ENCODE peak calls at places on chromosomes 16 and 17, in five cellular contexts. One of them, this sample, is unnamed.

GRCh38 chr17:28747046-28747691 is 3.4 kb downstream of the TRAF4 start:
- DNase-seq in HepG2: no peak
- DNase-seq in SK-N-SH: no peak
- DNase-seq in K562: peak
- DNase-seq in H1: no peak
- DNase-seq in this sample: no peak

GRCh38 chr17:77459018-77459755 is 318.4 kb downstream of the SEC14L1 start:
- DNase-seq in HepG2: no peak
- DNase-seq in SK-N-SH: no peak
- DNase-seq in H1: no peak
- DNase-seq in K562: no peak
- DNase-seq in this sample: no peak

GRCh38 chr16:21001262-21001661 is 100.7 kb downstream of the LYRM1 start:
- DNase-seq in SK-N-SH: peak
- DNase-seq in HepG2: peak
- DNase-seq in H1: peak
- DNase-seq in K562: peak
- DNase-seq in this sample: no peak

GRCh38 chr17:72344613-72345012 is 223.8 kb downstream of the SOX9 start:
- DNase-seq in HepG2: no peak
- DNase-seq in K562: no peak
- DNase-seq in SK-N-SH: no peak
- DNase-seq in H1: no peak
- DNase-seq in this sample: no peak

GRCh38 chr17:59505610-59506276 is 59.7 kb upstream of the DHX40 start:
- DNase-seq in HepG2: peak
- DNase-seq in SK-N-SH: no peak
- DNase-seq in H1: no peak
- DNase-seq in K562: no peak
- DNase-seq in this sample: no peak

GRCh38 chr16:55661842-55662479 is 6.2 kb downstream of the SLC6A2 start:
- DNase-seq in K562: no peak
- DNase-seq in HepG2: no peak
- DNase-seq in H1: no peak
- DNase-seq in SK-N-SH: peak
- DNase-seq in this sample: no peak

GRCh38 chr16:53743149-53743566 is 39.2 kb downstream of the FTO start:
- DNase-seq in HepG2: peak
- DNase-seq in SK-N-SH: no peak
- DNase-seq in K562: peak
- DNase-seq in H1: no peak
- DNase-seq in this sample: no peak

GRCh38 chr16:2009302-2009711 is 314 bp downstream of the ZNF598 start:
- DNase-seq in HepG2: no peak
- DNase-seq in SK-N-SH: peak
- DNase-seq in H1: no peak
- DNase-seq in K562: peak
- DNase-seq in this sample: no peak

GRCh38 chr17:16463341-16464000 is 28.5 kb downstream of the LRRC75A start:
- DNase-seq in SK-N-SH: peak
- DNase-seq in HepG2: no peak
- DNase-seq in H1: no peak
- DNase-seq in K562: no peak
- DNase-seq in this sample: no peak

GRCh38 chr17:3038941-3039340 is 24.5 kb downstream of the OR1D5 start:
- DNase-seq in H1: no peak
- DNase-seq in K562: no peak
- DNase-seq in HepG2: no peak
- DNase-seq in SK-N-SH: no peak
- DNase-seq in this sample: no peak

GRCh38 chr17:65283704-65284103 is 146.5 kb downstream of the RGS9 start:
- DNase-seq in K562: no peak
- DNase-seq in H1: no peak
- DNase-seq in HepG2: no peak
- DNase-seq in SK-N-SH: no peak
- DNase-seq in this sample: no peak

GRCh38 chr16:66652661-66653060 is 43.9 kb downstream of the CMTM4 start:
- DNase-seq in H1: no peak
- DNase-seq in HepG2: no peak
- DNase-seq in SK-N-SH: no peak
- DNase-seq in K562: no peak
- DNase-seq in this sample: no peak

GRCh38 chr16:35391328-35391727 is 1931.9 kb downstream of the TP53TG3F start:
- DNase-seq in SK-N-SH: peak
- DNase-seq in HepG2: peak
- DNase-seq in H1: peak
- DNase-seq in K562: peak
- DNase-seq in this sample: no peak

GRCh38 chr17:77083547-77083946 is 57.2 kb upstream of the SEC14L1 start:
- DNase-seq in SK-N-SH: no peak
- DNase-seq in HepG2: no peak
- DNase-seq in H1: no peak
- DNase-seq in K562: no peak
- DNase-seq in this sample: no peak

GRCh38 chr16:54934536-54935410 is 4.1 kb downstream of the IRX5 start:
- DNase-seq in H1: peak
- DNase-seq in SK-N-SH: peak
- DNase-seq in HepG2: no peak
- DNase-seq in K562: no peak
- DNase-seq in this sample: no peak

GRCh38 chr17:82697808-82698064 is 762 bp downstream of the RAB40B start:
- DNase-seq in K562: no peak
- DNase-seq in SK-N-SH: no peak
- DNase-seq in H1: no peak
- DNase-seq in HepG2: no peak
- DNase-seq in this sample: no peak

GRCh38 chr17:42018339-42018738 is 1.1 kb upstream of the DNAJC7 start:
- DNase-seq in HepG2: peak
- DNase-seq in SK-N-SH: no peak
- DNase-seq in H1: no peak
- DNase-seq in K562: no peak
- DNase-seq in this sample: no peak

GRCh38 chr16:83633285-83633684 is 174.5 kb upstream of the HSBP1 start:
- DNase-seq in HepG2: no peak
- DNase-seq in K562: no peak
- DNase-seq in H1: no peak
- DNase-seq in SK-N-SH: no peak
- DNase-seq in this sample: no peak

GRCh38 chr17:34569591-34569990 is 9.8 kb upstream of the TMEM132E start:
- DNase-seq in K562: no peak
- DNase-seq in H1: no peak
- DNase-seq in SK-N-SH: no peak
- DNase-seq in HepG2: no peak
- DNase-seq in this sample: no peak

GRCh38 chr17:80008383-80008840 is 27.3 kb downstream of the TBC1D16 start:
- DNase-seq in SK-N-SH: peak
- DNase-seq in K562: peak
- DNase-seq in HepG2: peak
- DNase-seq in H1: peak
- DNase-seq in this sample: no peak

GRCh38 chr17:46110219-46110618 is 83.0 kb downstream of the KANSL1 start:
- DNase-seq in HepG2: no peak
- DNase-seq in H1: no peak
- DNase-seq in SK-N-SH: no peak
- DNase-seq in K562: no peak
- DNase-seq in this sample: no peak

DNA sequence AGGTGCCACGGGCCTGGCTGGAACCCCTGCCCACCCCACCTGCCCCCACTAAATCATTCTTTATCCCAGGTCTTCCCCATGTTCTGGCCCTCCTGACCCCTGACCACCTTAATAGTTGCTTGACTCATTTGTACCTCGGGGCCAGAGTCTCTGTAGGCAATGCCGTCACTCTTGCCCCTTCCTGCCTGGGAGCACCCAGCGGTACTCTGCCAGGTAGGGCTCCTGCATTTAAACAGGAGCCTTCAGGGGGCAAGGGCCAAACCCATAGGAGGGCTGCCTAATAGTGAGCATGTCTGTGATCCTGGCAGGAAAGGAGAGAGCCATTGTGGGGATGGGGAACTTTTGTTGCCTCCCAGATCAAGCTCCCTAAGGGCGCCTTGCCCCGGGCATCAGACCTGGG is 8.8 kb upstream of the ITGA3 start:
- DNase-seq in K562: no peak
- DNase-seq in SK-N-SH: no peak
- DNase-seq in H1: no peak
- DNase-seq in HepG2: no peak
- DNase-seq in this sample: no peak
- TF ChIP-seq USF2 in K562: no peak
- TF ChIP-seq USF2 in SK-N-SH: no peak
- TF ChIP-seq USF2 in H1: no peak
- TF ChIP-seq USF2 in HepG2: no peak
- TF ChIP-seq USF2 in this sample: no peak

GRCh38 chr17:62793919-62794665 is 14.0 kb downstream of the MARCHF10 start:
- DNase-seq in H1: no peak
- DNase-seq in K562: no peak
- DNase-seq in SK-N-SH: no peak
- DNase-seq in HepG2: no peak
- DNase-seq in this sample: no peak
- H3K9ac ChIP-seq in H1: no peak
- H3K9ac ChIP-seq in K562: no peak
- H3K9ac ChIP-seq in SK-N-SH: no peak
- H3K9ac ChIP-seq in HepG2: no peak
- H3K9ac ChIP-seq in this sample: no peak

GRCh38 chr17:43200127-43200526 is 11.5 kb upstream of the TMEM106A start:
- DNase-seq in SK-N-SH: no peak
- DNase-seq in K562: no peak
- DNase-seq in H1: no peak
- DNase-seq in HepG2: no peak
- DNase-seq in this sample: no peak
- TF ChIP-seq TAF1 in SK-N-SH: no peak
- TF ChIP-seq TAF1 in K562: no peak
- TF ChIP-seq TAF1 in H1: no peak
- TF ChIP-seq TAF1 in HepG2: no peak
- TF ChIP-seq TAF1 in this sample: no peak

GRCh38 chr17:48597492-48597774 is 3.9 kb upstream of the HOXB5 start:
- DNase-seq in SK-N-SH: no peak
- DNase-seq in H1: no peak
- DNase-seq in HepG2: no peak
- DNase-seq in K562: no peak
- DNase-seq in this sample: no peak
- TF ChIP-seq USF2 in SK-N-SH: no peak
- TF ChIP-seq USF2 in H1: no peak
- TF ChIP-seq USF2 in HepG2: no peak
- TF ChIP-seq USF2 in K562: no peak
- TF ChIP-seq USF2 in this sample: no peak

GRCh38 chr16:88694221-88695087 is 8.1 kb upstream of the SNAI3 start:
- DNase-seq in K562: no peak
- DNase-seq in H1: no peak
- DNase-seq in HepG2: no peak
- DNase-seq in SK-N-SH: no peak
- DNase-seq in this sample: no peak
- H3K9ac ChIP-seq in K562: no peak
- H3K9ac ChIP-seq in H1: no peak
- H3K9ac ChIP-seq in HepG2: no peak
- H3K9ac ChIP-seq in SK-N-SH: no peak
- H3K9ac ChIP-seq in this sample: no peak

GRCh38 chr17:545156-545555 is 169.5 kb downstream of the VPS53 start:
- DNase-seq in HepG2: no peak
- DNase-seq in H1: peak
- DNase-seq in SK-N-SH: no peak
- DNase-seq in K562: no peak
- DNase-seq in this sample: no peak

GRCh38 chr17:550776-551175 is 163.9 kb downstream of the VPS53 start:
- DNase-seq in K562: no peak
- DNase-seq in H1: no peak
- DNase-seq in SK-N-SH: no peak
- DNase-seq in HepG2: no peak
- DNase-seq in this sample: no peak

GRCh38 chr17:550041-550398 is 164.6 kb downstream of the VPS53 start:
- DNase-seq in H1: no peak
- DNase-seq in K562: no peak
- DNase-seq in HepG2: no peak
- DNase-seq in SK-N-SH: no peak
- DNase-seq in this sample: no peak

GRCh38 chr17:546456-546855 is 168.2 kb downstream of the VPS53 start:
- DNase-seq in K562: no peak
- DNase-seq in SK-N-SH: no peak
- DNase-seq in HepG2: no peak
- DNase-seq in H1: no peak
- DNase-seq in this sample: no peak

GRCh38 chr17:549197-550040 is 165.2 kb downstream of the VPS53 start:
- DNase-seq in SK-N-SH: no peak
- DNase-seq in K562: no peak
- DNase-seq in HepG2: no peak
- DNase-seq in H1: no peak
- DNase-seq in this sample: no peak
- TF ChIP-seq TAF1 in SK-N-SH: no peak
- TF ChIP-seq TAF1 in K562: no peak
- TF ChIP-seq TAF1 in HepG2: no peak
- TF ChIP-seq TAF1 in H1: no peak
- TF ChIP-seq TAF1 in this sample: no peak